ENCODE peak calls at places on chromosomes 3 and 15, in seven cellular contexts. One of them, this sample, is unnamed.
A peak's percentile ranks its signal among the peaks of the same experiment; 100 is the strongest.

GRCh38 chr3:112774293-112774926 is 72.3 kb downstream of the CD200R1L start:
- DNase-seq in activated naive CD4-positive, alpha-beta T cell treated with anti-CD3 and anti-CD28 coated beads, Interleukin-2, amount 10 ng/mL, durations not matched to agents 7 days and 5 days: no peak
- DNase-seq in left colon: no peak
- DNase-seq in stimulated activated naive CD8-positive, alpha-beta T cell treated with anti-CD3 and anti-CD28 coated beads, Interleukin-15, amount 100 ng/mL, for 72 hours: no peak
- DNase-seq in SW480: no peak
- DNase-seq in mesendoderm: no peak
- DNase-seq in MCF 10A: peak; percentile 74
- DNase-seq in this sample: peak; percentile 60

GRCh38 chr15:51775967-51776816 is 24.8 kb downstream of the TMOD2 start:
- DNase-seq in activated naive CD4-positive, alpha-beta T cell treated with anti-CD3 and anti-CD28 coated beads, Interleukin-2, amount 10 ng/mL, durations not matched to agents 7 days and 5 days: peak; percentile 61
- DNase-seq in left colon: peak; percentile 53
- DNase-seq in stimulated activated naive CD8-positive, alpha-beta T cell treated with anti-CD3 and anti-CD28 coated beads, Interleukin-15, amount 100 ng/mL, for 72 hours: peak; percentile 30
- DNase-seq in SW480: peak; percentile 34
- DNase-seq in mesendoderm: peak; percentile 76
- DNase-seq in MCF 10A: peak; percentile 71
- DNase-seq in this sample: peak; percentile 47

GRCh38 chr15:76059320-76060097 is at the start of gene TMEM266:
- DNase-seq in activated naive CD4-positive, alpha-beta T cell treated with anti-CD3 and anti-CD28 coated beads, Interleukin-2, amount 10 ng/mL, durations not matched to agents 7 days and 5 days: peak; percentile 40
- DNase-seq in left colon: peak; percentile 38
- DNase-seq in stimulated activated naive CD8-positive, alpha-beta T cell treated with anti-CD3 and anti-CD28 coated beads, Interleukin-15, amount 100 ng/mL, for 72 hours: peak; percentile 23
- DNase-seq in SW480: peak; percentile 58
- DNase-seq in mesendoderm: peak; percentile 72
- DNase-seq in MCF 10A: peak; percentile 22
- DNase-seq in this sample: peak; percentile 57

GRCh38 chr3:112333002-112333385 is at the start of gene CD200:
- DNase-seq in activated naive CD4-positive, alpha-beta T cell treated with anti-CD3 and anti-CD28 coated beads, Interleukin-2, amount 10 ng/mL, durations not matched to agents 7 days and 5 days: peak; percentile 72
- DNase-seq in left colon: peak; percentile 76
- DNase-seq in stimulated activated naive CD8-positive, alpha-beta T cell treated with anti-CD3 and anti-CD28 coated beads, Interleukin-15, amount 100 ng/mL, for 72 hours: peak; percentile 63
- DNase-seq in SW480: peak; percentile 10
- DNase-seq in mesendoderm: peak; percentile 89
- DNase-seq in MCF 10A: peak; percentile 13
- DNase-seq in this sample: no peak

GRCh38 chr3:147218976-147219375 is 187.4 kb downstream of the ZIC4 start:
- DNase-seq in activated naive CD4-positive, alpha-beta T cell treated with anti-CD3 and anti-CD28 coated beads, Interleukin-2, amount 10 ng/mL, durations not matched to agents 7 days and 5 days: no peak
- DNase-seq in left colon: no peak
- DNase-seq in stimulated activated naive CD8-positive, alpha-beta T cell treated with anti-CD3 and anti-CD28 coated beads, Interleukin-15, amount 100 ng/mL, for 72 hours: no peak
- DNase-seq in SW480: no peak
- DNase-seq in mesendoderm: peak; percentile 1
- DNase-seq in MCF 10A: no peak
- DNase-seq in this sample: no peak

GRCh38 chr3:79016587-79017380 is 751.0 kb downstream of the ROBO1 start:
- DNase-seq in activated naive CD4-positive, alpha-beta T cell treated with anti-CD3 and anti-CD28 coated beads, Interleukin-2, amount 10 ng/mL, durations not matched to agents 7 days and 5 days: no peak
- DNase-seq in left colon: no peak
- DNase-seq in stimulated activated naive CD8-positive, alpha-beta T cell treated with anti-CD3 and anti-CD28 coated beads, Interleukin-15, amount 100 ng/mL, for 72 hours: no peak
- DNase-seq in SW480: no peak
- DNase-seq in mesendoderm: no peak
- DNase-seq in MCF 10A: peak; percentile 12
- DNase-seq in this sample: peak; percentile 2

GRCh38 chr3:182739619-182740018 is 53.7 kb upstream of the ATP11B start:
- DNase-seq in activated naive CD4-positive, alpha-beta T cell treated with anti-CD3 and anti-CD28 coated beads, Interleukin-2, amount 10 ng/mL, durations not matched to agents 7 days and 5 days: no peak
- DNase-seq in left colon: no peak
- DNase-seq in stimulated activated naive CD8-positive, alpha-beta T cell treated with anti-CD3 and anti-CD28 coated beads, Interleukin-15, amount 100 ng/mL, for 72 hours: no peak
- DNase-seq in SW480: no peak
- DNase-seq in mesendoderm: peak; percentile 36
- DNase-seq in MCF 10A: no peak
- DNase-seq in this sample: no peak

GRCh38 chr3:140391041-140391440 is 286.8 kb upstream of the TRIM42 start:
- DNase-seq in activated naive CD4-positive, alpha-beta T cell treated with anti-CD3 and anti-CD28 coated beads, Interleukin-2, amount 10 ng/mL, durations not matched to agents 7 days and 5 days: no peak
- DNase-seq in left colon: no peak
- DNase-seq in stimulated activated naive CD8-positive, alpha-beta T cell treated with anti-CD3 and anti-CD28 coated beads, Interleukin-15, amount 100 ng/mL, for 72 hours: no peak
- DNase-seq in SW480: no peak
- DNase-seq in mesendoderm: peak; percentile 23
- DNase-seq in MCF 10A: no peak
- DNase-seq in this sample: no peak

GRCh38 chr3:11095932-11096265 is 58.4 kb upstream of the HRH1 start:
- DNase-seq in activated naive CD4-positive, alpha-beta T cell treated with anti-CD3 and anti-CD28 coated beads, Interleukin-2, amount 10 ng/mL, durations not matched to agents 7 days and 5 days: no peak
- DNase-seq in left colon: no peak
- DNase-seq in stimulated activated naive CD8-positive, alpha-beta T cell treated with anti-CD3 and anti-CD28 coated beads, Interleukin-15, amount 100 ng/mL, for 72 hours: no peak
- DNase-seq in SW480: no peak
- DNase-seq in mesendoderm: peak; percentile 53
- DNase-seq in MCF 10A: no peak
- DNase-seq in this sample: no peak

GRCh38 chr3:125238759-125239158 is 26.2 kb upstream of the SLC12A8 start:
- DNase-seq in activated naive CD4-positive, alpha-beta T cell treated with anti-CD3 and anti-CD28 coated beads, Interleukin-2, amount 10 ng/mL, durations not matched to agents 7 days and 5 days: no peak
- DNase-seq in left colon: no peak
- DNase-seq in stimulated activated naive CD8-positive, alpha-beta T cell treated with anti-CD3 and anti-CD28 coated beads, Interleukin-15, amount 100 ng/mL, for 72 hours: no peak
- DNase-seq in SW480: no peak
- DNase-seq in mesendoderm: no peak
- DNase-seq in MCF 10A: no peak
- DNase-seq in this sample: no peak

GRCh38 chr3:126911162-126912026 is 71.5 kb upstream of the PLXNA1 start:
- DNase-seq in activated naive CD4-positive, alpha-beta T cell treated with anti-CD3 and anti-CD28 coated beads, Interleukin-2, amount 10 ng/mL, durations not matched to agents 7 days and 5 days: peak; percentile 84
- DNase-seq in left colon: peak; percentile 44
- DNase-seq in stimulated activated naive CD8-positive, alpha-beta T cell treated with anti-CD3 and anti-CD28 coated beads, Interleukin-15, amount 100 ng/mL, for 72 hours: peak; percentile 90
- DNase-seq in SW480: peak; percentile 99
- DNase-seq in mesendoderm: peak; percentile 90
- DNase-seq in MCF 10A: peak; percentile 99
- DNase-seq in this sample: peak; percentile 93

GRCh38 chr3:66486646-66487045 is 14.2 kb downstream of the LRIG1 start:
- DNase-seq in activated naive CD4-positive, alpha-beta T cell treated with anti-CD3 and anti-CD28 coated beads, Interleukin-2, amount 10 ng/mL, durations not matched to agents 7 days and 5 days: no peak
- DNase-seq in left colon: no peak
- DNase-seq in stimulated activated naive CD8-positive, alpha-beta T cell treated with anti-CD3 and anti-CD28 coated beads, Interleukin-15, amount 100 ng/mL, for 72 hours: no peak
- DNase-seq in SW480: no peak
- DNase-seq in mesendoderm: no peak
- DNase-seq in MCF 10A: peak; percentile 16
- DNase-seq in this sample: no peak

GRCh38 chr3:149016669-149017541 is 25.6 kb downstream of the GYG1 start:
- DNase-seq in activated naive CD4-positive, alpha-beta T cell treated with anti-CD3 and anti-CD28 coated beads, Interleukin-2, amount 10 ng/mL, durations not matched to agents 7 days and 5 days: no peak
- DNase-seq in left colon: no peak
- DNase-seq in stimulated activated naive CD8-positive, alpha-beta T cell treated with anti-CD3 and anti-CD28 coated beads, Interleukin-15, amount 100 ng/mL, for 72 hours: no peak
- DNase-seq in SW480: no peak
- DNase-seq in mesendoderm: no peak
- DNase-seq in MCF 10A: peak; percentile 33
- DNase-seq in this sample: peak; percentile 41

GRCh38 chr3:58522759-58523425 is 14.1 kb downstream of the ACOX2 start:
- DNase-seq in activated naive CD4-positive, alpha-beta T cell treated with anti-CD3 and anti-CD28 coated beads, Interleukin-2, amount 10 ng/mL, durations not matched to agents 7 days and 5 days: no peak
- DNase-seq in left colon: no peak
- DNase-seq in stimulated activated naive CD8-positive, alpha-beta T cell treated with anti-CD3 and anti-CD28 coated beads, Interleukin-15, amount 100 ng/mL, for 72 hours: no peak
- DNase-seq in SW480: no peak
- DNase-seq in mesendoderm: peak; percentile 78
- DNase-seq in MCF 10A: no peak
- DNase-seq in this sample: no peak

GRCh38 chr3:25663324-25664065 is 1.2 kb downstream of the TOP2B start:
- DNase-seq in activated naive CD4-positive, alpha-beta T cell treated with anti-CD3 and anti-CD28 coated beads, Interleukin-2, amount 10 ng/mL, durations not matched to agents 7 days and 5 days: peak; percentile 42
- DNase-seq in left colon: peak; percentile 16
- DNase-seq in stimulated activated naive CD8-positive, alpha-beta T cell treated with anti-CD3 and anti-CD28 coated beads, Interleukin-15, amount 100 ng/mL, for 72 hours: peak; percentile 38
- DNase-seq in SW480: peak; percentile 39
- DNase-seq in mesendoderm: peak; percentile 61
- DNase-seq in MCF 10A: peak; percentile 41
- DNase-seq in this sample: no peak

GRCh38 chr15:63434567-63435219 is 53.0 kb upstream of the CA12 start:
- DNase-seq in activated naive CD4-positive, alpha-beta T cell treated with anti-CD3 and anti-CD28 coated beads, Interleukin-2, amount 10 ng/mL, durations not matched to agents 7 days and 5 days: no peak
- DNase-seq in left colon: no peak
- DNase-seq in stimulated activated naive CD8-positive, alpha-beta T cell treated with anti-CD3 and anti-CD28 coated beads, Interleukin-15, amount 100 ng/mL, for 72 hours: no peak
- DNase-seq in SW480: no peak
- DNase-seq in mesendoderm: peak; percentile 90
- DNase-seq in MCF 10A: no peak
- DNase-seq in this sample: no peak

GRCh38 chr3:20648921-20649381 is 462.9 kb upstream of the SGO1 start:
- DNase-seq in activated naive CD4-positive, alpha-beta T cell treated with anti-CD3 and anti-CD28 coated beads, Interleukin-2, amount 10 ng/mL, durations not matched to agents 7 days and 5 days: no peak
- DNase-seq in left colon: no peak
- DNase-seq in stimulated activated naive CD8-positive, alpha-beta T cell treated with anti-CD3 and anti-CD28 coated beads, Interleukin-15, amount 100 ng/mL, for 72 hours: no peak
- DNase-seq in SW480: no peak
- DNase-seq in mesendoderm: no peak
- DNase-seq in MCF 10A: no peak
- DNase-seq in this sample: no peak

GRCh38 chr3:148330486-148330885 is 367.2 kb upstream of the AGTR1 start:
- DNase-seq in activated naive CD4-positive, alpha-beta T cell treated with anti-CD3 and anti-CD28 coated beads, Interleukin-2, amount 10 ng/mL, durations not matched to agents 7 days and 5 days: no peak
- DNase-seq in left colon: no peak
- DNase-seq in stimulated activated naive CD8-positive, alpha-beta T cell treated with anti-CD3 and anti-CD28 coated beads, Interleukin-15, amount 100 ng/mL, for 72 hours: no peak
- DNase-seq in SW480: no peak
- DNase-seq in mesendoderm: peak; percentile 5
- DNase-seq in MCF 10A: no peak
- DNase-seq in this sample: no peak

GRCh38 chr15:57562220-57562769 is 29.4 kb upstream of the MYZAP start:
- DNase-seq in activated naive CD4-positive, alpha-beta T cell treated with anti-CD3 and anti-CD28 coated beads, Interleukin-2, amount 10 ng/mL, durations not matched to agents 7 days and 5 days: no peak
- DNase-seq in left colon: no peak
- DNase-seq in stimulated activated naive CD8-positive, alpha-beta T cell treated with anti-CD3 and anti-CD28 coated beads, Interleukin-15, amount 100 ng/mL, for 72 hours: no peak
- DNase-seq in SW480: no peak
- DNase-seq in mesendoderm: no peak
- DNase-seq in MCF 10A: no peak
- DNase-seq in this sample: no peak